ENCODE peak calls at places on chromosomes 1 and 21, in nine cellular contexts. One of them, this sample, is unnamed.
A peak's percentile ranks its signal among the peaks of the same experiment; 100 is the strongest.

GRCh38 chr1:37429038-37429437 is 45.3 kb upstream of the ZC3H12A start:
- DNase-seq in CD8-positive, alpha-beta T cell: no peak
- DNase-seq in DND-41: no peak
- DNase-seq in MM.1S: no peak
- DNase-seq in stomach: no peak
- DNase-seq in lower lobe of right lung: no peak
- DNase-seq in Panc1: no peak
- DNase-seq in OCI-LY7: no peak
- DNase-seq in mammary epithelial cell: no peak
- DNase-seq in this sample: no peak

GRCh38 chr1:220243947-220244346 is 28.3 kb downstream of the RAB3GAP2 start:
- DNase-seq in CD8-positive, alpha-beta T cell: no peak
- DNase-seq in DND-41: no peak
- DNase-seq in MM.1S: no peak
- DNase-seq in stomach: no peak
- DNase-seq in lower lobe of right lung: no peak
- DNase-seq in Panc1: no peak
- DNase-seq in OCI-LY7: no peak
- DNase-seq in mammary epithelial cell: no peak
- DNase-seq in this sample: no peak

GRCh38 chr1:23720256-23720995 is 22.8 kb upstream of the ELOA start:
- DNase-seq in CD8-positive, alpha-beta T cell: no peak
- DNase-seq in DND-41: no peak
- DNase-seq in MM.1S: no peak
- DNase-seq in stomach: no peak
- DNase-seq in lower lobe of right lung: no peak
- DNase-seq in Panc1: no peak
- DNase-seq in OCI-LY7: peak; percentile 33
- DNase-seq in mammary epithelial cell: peak; percentile 64
- DNase-seq in this sample: no peak

GRCh38 chr1:108590947-108591346 is 31.0 kb downstream of the EEIG2 start:
- DNase-seq in CD8-positive, alpha-beta T cell: no peak
- DNase-seq in DND-41: no peak
- DNase-seq in MM.1S: no peak
- DNase-seq in stomach: no peak
- DNase-seq in lower lobe of right lung: no peak
- DNase-seq in Panc1: no peak
- DNase-seq in OCI-LY7: no peak
- DNase-seq in mammary epithelial cell: peak; percentile 70
- DNase-seq in this sample: peak; percentile 73

GRCh38 chr1:170483041-170483440 is 48.9 kb upstream of the GORAB start:
- DNase-seq in CD8-positive, alpha-beta T cell: no peak
- DNase-seq in DND-41: no peak
- DNase-seq in MM.1S: no peak
- DNase-seq in stomach: no peak
- DNase-seq in lower lobe of right lung: no peak
- DNase-seq in Panc1: no peak
- DNase-seq in OCI-LY7: no peak
- DNase-seq in mammary epithelial cell: no peak
- DNase-seq in this sample: no peak

GRCh38 chr1:170594227-170594626 is 62.3 kb downstream of the GORAB start:
- DNase-seq in CD8-positive, alpha-beta T cell: no peak
- DNase-seq in DND-41: no peak
- DNase-seq in MM.1S: no peak
- DNase-seq in stomach: no peak
- DNase-seq in lower lobe of right lung: no peak
- DNase-seq in Panc1: no peak
- DNase-seq in OCI-LY7: no peak
- DNase-seq in mammary epithelial cell: no peak
- DNase-seq in this sample: no peak

GRCh38 chr1:155967410-155968400 is 10.6 kb downstream of the ARHGEF2 start:
- DNase-seq in CD8-positive, alpha-beta T cell: no peak
- DNase-seq in DND-41: no peak
- DNase-seq in MM.1S: no peak
- DNase-seq in stomach: no peak
- DNase-seq in lower lobe of right lung: no peak
- DNase-seq in Panc1: no peak
- DNase-seq in OCI-LY7: no peak
- DNase-seq in mammary epithelial cell: no peak
- DNase-seq in this sample: no peak

GRCh38 chr1:83897516-83897915 is 101.4 kb downstream of the TTLL7 start:
- DNase-seq in CD8-positive, alpha-beta T cell: no peak
- DNase-seq in DND-41: no peak
- DNase-seq in MM.1S: no peak
- DNase-seq in stomach: no peak
- DNase-seq in lower lobe of right lung: no peak
- DNase-seq in Panc1: no peak
- DNase-seq in OCI-LY7: no peak
- DNase-seq in mammary epithelial cell: peak; percentile 27
- DNase-seq in this sample: no peak

GRCh38 chr1:174968750-174969244 is 30.9 kb upstream of the CACYBP start:
- DNase-seq in CD8-positive, alpha-beta T cell: no peak
- DNase-seq in DND-41: peak; percentile 44
- DNase-seq in MM.1S: peak; percentile 96
- DNase-seq in stomach: no peak
- DNase-seq in lower lobe of right lung: no peak
- DNase-seq in Panc1: no peak
- DNase-seq in OCI-LY7: peak; percentile 37
- DNase-seq in mammary epithelial cell: peak; percentile 81
- DNase-seq in this sample: peak; percentile 53

GRCh38 chr21:31258073-31258472 is 86.0 kb downstream of the TIAM1 start:
- DNase-seq in CD8-positive, alpha-beta T cell: no peak
- DNase-seq in DND-41: no peak
- DNase-seq in MM.1S: no peak
- DNase-seq in stomach: no peak
- DNase-seq in lower lobe of right lung: no peak
- DNase-seq in Panc1: no peak
- DNase-seq in OCI-LY7: no peak
- DNase-seq in mammary epithelial cell: no peak
- DNase-seq in this sample: no peak

GRCh38 chr1:115727706-115728249 is 40.7 kb downstream of the CASQ2 start:
- DNase-seq in CD8-positive, alpha-beta T cell: no peak
- DNase-seq in DND-41: no peak
- DNase-seq in MM.1S: no peak
- DNase-seq in stomach: peak; percentile 40
- DNase-seq in lower lobe of right lung: peak; percentile 75
- DNase-seq in Panc1: no peak
- DNase-seq in OCI-LY7: no peak
- DNase-seq in mammary epithelial cell: peak; percentile 94
- DNase-seq in this sample: peak; percentile 75

GRCh38 chr21:38688068-38688467 is 117.7 kb upstream of the ETS2 start:
- DNase-seq in CD8-positive, alpha-beta T cell: no peak
- DNase-seq in DND-41: no peak
- DNase-seq in MM.1S: no peak
- DNase-seq in stomach: no peak
- DNase-seq in lower lobe of right lung: no peak
- DNase-seq in Panc1: no peak
- DNase-seq in OCI-LY7: no peak
- DNase-seq in mammary epithelial cell: no peak
- DNase-seq in this sample: no peak

GRCh38 chr1:166116026-166116425 is 50.8 kb downstream of the FAM78B start:
- DNase-seq in CD8-positive, alpha-beta T cell: no peak
- DNase-seq in DND-41: no peak
- DNase-seq in MM.1S: no peak
- DNase-seq in stomach: no peak
- DNase-seq in lower lobe of right lung: no peak
- DNase-seq in Panc1: no peak
- DNase-seq in OCI-LY7: no peak
- DNase-seq in mammary epithelial cell: no peak
- DNase-seq in this sample: no peak

GRCh38 chr1:161940866-161941591 is 82.6 kb downstream of the OLFML2B start:
- DNase-seq in CD8-positive, alpha-beta T cell: no peak
- DNase-seq in DND-41: no peak
- DNase-seq in MM.1S: no peak
- DNase-seq in stomach: no peak
- DNase-seq in lower lobe of right lung: no peak
- DNase-seq in Panc1: no peak
- DNase-seq in OCI-LY7: no peak
- DNase-seq in mammary epithelial cell: peak; percentile 3
- DNase-seq in this sample: no peak

GRCh38 chr1:9202240-9202870 is 32.2 kb upstream of the H6PD start:
- DNase-seq in CD8-positive, alpha-beta T cell: no peak
- DNase-seq in DND-41: no peak
- DNase-seq in MM.1S: no peak
- DNase-seq in stomach: no peak
- DNase-seq in lower lobe of right lung: no peak
- DNase-seq in Panc1: no peak
- DNase-seq in OCI-LY7: no peak
- DNase-seq in mammary epithelial cell: no peak
- DNase-seq in this sample: no peak
- H3K4me3 ChIP-seq in CD8-positive, alpha-beta T cell: no peak overlapping the region
- H3K4me3 ChIP-seq in DND-41: peak overlapping the region; percentile 51
- H3K4me3 ChIP-seq in MM.1S: no peak overlapping the region
- H3K4me3 ChIP-seq in stomach: no peak overlapping the region
- H3K4me3 ChIP-seq in lower lobe of right lung: peak overlapping the region; percentile 30
- H3K4me3 ChIP-seq in Panc1: peak overlapping the region; percentile 31
- H3K4me3 ChIP-seq in OCI-LY7: no peak overlapping the region
- H3K4me3 ChIP-seq in mammary epithelial cell: peak overlapping the region; percentile 61
- H3K4me3 ChIP-seq in this sample: peak overlapping the region; percentile 44

GRCh38 chr1:65698590-65698989 is 94.1 kb upstream of the PDE4B start:
- DNase-seq in CD8-positive, alpha-beta T cell: no peak
- DNase-seq in DND-41: no peak
- DNase-seq in MM.1S: no peak
- DNase-seq in stomach: no peak
- DNase-seq in lower lobe of right lung: no peak
- DNase-seq in Panc1: no peak
- DNase-seq in OCI-LY7: no peak
- DNase-seq in mammary epithelial cell: no peak
- DNase-seq in this sample: no peak
- H3K36me3 ChIP-seq in CD8-positive, alpha-beta T cell: no peaks in the 10 kb centered on the region
- H3K36me3 ChIP-seq in DND-41: no peaks in the 10 kb centered on the region
- H3K36me3 ChIP-seq in MM.1S: no peaks in the 10 kb centered on the region
- H3K36me3 ChIP-seq in stomach: no peaks in the 10 kb centered on the region
- H3K36me3 ChIP-seq in lower lobe of right lung: no peaks in the 10 kb centered on the region
- H3K36me3 ChIP-seq in Panc1: no peaks in the 10 kb centered on the region
- H3K36me3 ChIP-seq in OCI-LY7: no peaks in the 10 kb centered on the region
- H3K36me3 ChIP-seq in mammary epithelial cell: no peaks in the 10 kb centered on the region
- H3K36me3 ChIP-seq in this sample: no peaks in the 10 kb centered on the region

GRCh38 chr1:17922833-17923232 is 167.7 kb downstream of the ACTL8 start:
- DNase-seq in CD8-positive, alpha-beta T cell: no peak
- DNase-seq in DND-41: peak; percentile 17
- DNase-seq in MM.1S: no peak
- DNase-seq in stomach: peak; percentile 36
- DNase-seq in lower lobe of right lung: no peak
- DNase-seq in Panc1: no peak
- DNase-seq in OCI-LY7: peak; percentile 61
- DNase-seq in mammary epithelial cell: peak; percentile 5
- DNase-seq in this sample: no peak

GRCh38 chr1:17920881-17921635 is 165.9 kb downstream of the ACTL8 start:
- DNase-seq in CD8-positive, alpha-beta T cell: no peak
- DNase-seq in DND-41: no peak
- DNase-seq in MM.1S: no peak
- DNase-seq in stomach: no peak
- DNase-seq in lower lobe of right lung: no peak
- DNase-seq in Panc1: no peak
- DNase-seq in OCI-LY7: no peak
- DNase-seq in mammary epithelial cell: no peak
- DNase-seq in this sample: no peak

GRCh38 chr1:17916702-17917101 is 161.6 kb downstream of the ACTL8 start:
- DNase-seq in CD8-positive, alpha-beta T cell: no peak
- DNase-seq in DND-41: no peak
- DNase-seq in MM.1S: no peak
- DNase-seq in stomach: no peak
- DNase-seq in lower lobe of right lung: no peak
- DNase-seq in Panc1: no peak
- DNase-seq in OCI-LY7: no peak
- DNase-seq in mammary epithelial cell: no peak
- DNase-seq in this sample: no peak

GRCh38 chr1:17923684-17924083 is 168.6 kb downstream of the ACTL8 start:
- DNase-seq in CD8-positive, alpha-beta T cell: no peak
- DNase-seq in DND-41: no peak
- DNase-seq in MM.1S: no peak
- DNase-seq in stomach: no peak
- DNase-seq in lower lobe of right lung: no peak
- DNase-seq in Panc1: no peak
- DNase-seq in OCI-LY7: no peak
- DNase-seq in mammary epithelial cell: no peak
- DNase-seq in this sample: no peak

DNA sequence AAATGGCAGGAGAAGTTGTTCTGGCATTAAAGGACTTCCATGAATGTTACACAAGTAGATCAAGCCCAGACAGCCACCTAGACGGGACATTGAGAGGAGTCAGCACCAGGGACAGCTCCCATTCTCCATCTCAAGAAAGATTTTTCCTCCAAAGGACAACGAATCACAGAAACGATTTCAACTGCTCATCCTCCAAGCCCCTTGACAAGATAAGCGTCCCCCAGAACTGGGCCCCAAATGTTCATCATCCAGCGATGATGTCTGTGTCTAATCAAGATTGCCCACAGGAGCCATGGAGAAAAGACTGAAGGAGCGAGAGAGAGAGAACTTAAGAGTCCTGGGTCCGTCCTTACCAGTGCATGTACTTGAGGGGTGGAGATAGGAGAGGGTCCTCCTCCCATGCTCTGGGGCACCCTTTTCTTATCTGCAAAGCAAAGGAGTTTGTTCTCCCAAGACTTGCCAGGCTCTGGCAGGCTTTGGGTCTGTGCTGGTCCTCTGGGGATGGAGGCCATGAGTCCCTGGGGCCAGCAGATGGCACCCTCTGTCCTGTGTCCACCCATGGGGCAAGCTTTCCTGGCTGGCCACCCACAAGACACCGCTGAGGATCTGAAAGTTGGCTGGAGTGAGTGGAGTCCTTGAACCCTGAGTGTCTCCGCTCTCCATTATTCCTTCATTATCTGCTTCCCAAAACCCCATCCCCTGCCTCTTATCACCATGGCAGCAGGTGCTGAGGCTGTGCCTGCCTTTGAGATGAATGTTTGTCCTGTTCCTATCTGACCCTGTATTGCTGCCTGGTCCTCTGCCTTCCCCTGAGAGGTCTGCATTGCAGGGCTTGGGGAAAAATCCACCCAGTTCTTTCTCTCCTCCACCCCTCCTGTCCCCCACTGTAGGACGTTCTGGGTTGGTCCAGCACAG is 164.6 kb downstream of the ACTL8 start:
- DNase-seq in CD8-positive, alpha-beta T cell: no peak
- DNase-seq in DND-41: peak; percentile 49
- DNase-seq in MM.1S: peak; percentile 8
- DNase-seq in stomach: peak; percentile 26
- DNase-seq in lower lobe of right lung: no peak
- DNase-seq in Panc1: no peak
- DNase-seq in OCI-LY7: peak; percentile 23
- DNase-seq in mammary epithelial cell: peak; percentile 9
- DNase-seq in this sample: peak; percentile 5
- TF ChIP-seq CTCF in CD8-positive, alpha-beta T cell: no peak
- TF ChIP-seq CTCF in DND-41: peak; percentile 8
- TF ChIP-seq CTCF in MM.1S: no peak
- TF ChIP-seq CTCF in stomach: no peak
- TF ChIP-seq CTCF in lower lobe of right lung: no peak
- TF ChIP-seq CTCF in Panc1: peak; percentile 74
- TF ChIP-seq CTCF in OCI-LY7: peak; percentile 46
- TF ChIP-seq CTCF in mammary epithelial cell: no peak
- TF ChIP-seq CTCF in this sample: peak; percentile 11

DNA sequence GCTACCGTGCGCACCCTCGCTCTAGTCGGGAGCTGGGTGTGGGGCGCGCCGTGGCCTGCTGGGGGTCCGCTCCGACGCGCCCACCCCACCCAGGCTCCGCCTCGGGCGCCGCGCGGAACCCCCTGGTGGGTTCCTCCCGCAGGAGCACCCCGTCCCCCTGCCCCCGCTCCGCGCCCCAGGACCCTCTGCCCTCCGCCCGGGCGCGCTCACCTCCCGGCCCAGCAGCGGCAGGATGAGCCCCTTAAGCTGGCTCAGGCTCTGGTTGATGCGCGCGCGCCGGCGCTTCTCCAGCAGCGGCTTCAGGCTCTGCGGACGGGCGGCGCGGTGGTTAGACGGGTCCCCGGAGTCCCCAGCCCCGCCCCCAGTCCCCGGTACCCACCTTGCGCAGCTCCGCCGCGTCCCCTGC is 319 bp downstream of the HES2 start:
- DNase-seq in CD8-positive, alpha-beta T cell: no peak
- DNase-seq in DND-41: no peak
- DNase-seq in MM.1S: no peak
- DNase-seq in stomach: no peak
- DNase-seq in lower lobe of right lung: no peak
- DNase-seq in Panc1: no peak
- DNase-seq in OCI-LY7: no peak
- DNase-seq in mammary epithelial cell: no peak
- DNase-seq in this sample: no peak
- H3K4me3 ChIP-seq in CD8-positive, alpha-beta T cell: no peak overlapping the region
- H3K4me3 ChIP-seq in DND-41: no peak overlapping the region
- H3K4me3 ChIP-seq in MM.1S: no peak overlapping the region
- H3K4me3 ChIP-seq in stomach: peak overlapping the region; percentile 56
- H3K4me3 ChIP-seq in lower lobe of right lung: peak overlapping the region; percentile 50
- H3K4me3 ChIP-seq in Panc1: peak overlapping the region; percentile 41
- H3K4me3 ChIP-seq in OCI-LY7: no peak overlapping the region
- H3K4me3 ChIP-seq in mammary epithelial cell: peak overlapping the region; percentile 56
- H3K4me3 ChIP-seq in this sample: peak overlapping the region; percentile 23